ENCODE peak calls at places on chromosomes 1 and 21, in five cellular contexts. One of them, this sample, is unnamed.

GRCh38 chr1:22450421-22451021 is 1.1 kb upstream of the ZBTB40 start:
- DNase-seq in H7: no peak
- DNase-seq in B cell: no peak
- DNase-seq in hypothalamus: no peak
- DNase-seq in activated naive CD4-positive, alpha-beta T cell treated with anti-CD3 and anti-CD28 coated beads, Interleukin-2, amount 10 ng/mL, durations not matched to agents 7 days and 5 days: no peak
- DNase-seq in this sample: peak

GRCh38 chr1:204941415-204942338 is 71.0 kb downstream of the NFASC start:
- DNase-seq in H7: peak
- DNase-seq in B cell: peak
- DNase-seq in hypothalamus: peak
- DNase-seq in activated naive CD4-positive, alpha-beta T cell treated with anti-CD3 and anti-CD28 coated beads, Interleukin-2, amount 10 ng/mL, durations not matched to agents 7 days and 5 days: peak
- DNase-seq in this sample: peak

GRCh38 chr1:226938903-226939438 is 1.1 kb upstream of the COQ8A start:
- DNase-seq in H7: no peak
- DNase-seq in B cell: no peak
- DNase-seq in hypothalamus: no peak
- DNase-seq in activated naive CD4-positive, alpha-beta T cell treated with anti-CD3 and anti-CD28 coated beads, Interleukin-2, amount 10 ng/mL, durations not matched to agents 7 days and 5 days: no peak
- DNase-seq in this sample: peak

GRCh38 chr1:160866001-160866704 is 3.5 kb upstream of the CD244 start:
- DNase-seq in H7: no peak
- DNase-seq in B cell: no peak
- DNase-seq in hypothalamus: no peak
- DNase-seq in activated naive CD4-positive, alpha-beta T cell treated with anti-CD3 and anti-CD28 coated beads, Interleukin-2, amount 10 ng/mL, durations not matched to agents 7 days and 5 days: no peak
- DNase-seq in this sample: no peak

GRCh38 chr1:67969446-67969845 is 81.0 kb downstream of the DIRAS3 start:
- DNase-seq in H7: no peak
- DNase-seq in B cell: no peak
- DNase-seq in hypothalamus: no peak
- DNase-seq in activated naive CD4-positive, alpha-beta T cell treated with anti-CD3 and anti-CD28 coated beads, Interleukin-2, amount 10 ng/mL, durations not matched to agents 7 days and 5 days: no peak
- DNase-seq in this sample: no peak

GRCh38 chr1:113808450-113809195 is 3.7 kb downstream of the RSBN1 start:
- DNase-seq in H7: no peak
- DNase-seq in B cell: no peak
- DNase-seq in hypothalamus: no peak
- DNase-seq in activated naive CD4-positive, alpha-beta T cell treated with anti-CD3 and anti-CD28 coated beads, Interleukin-2, amount 10 ng/mL, durations not matched to agents 7 days and 5 days: no peak
- DNase-seq in this sample: no peak

GRCh38 chr1:167090289-167090942 is at the start of gene GPA33:
- DNase-seq in H7: no peak
- DNase-seq in B cell: peak
- DNase-seq in hypothalamus: no peak
- DNase-seq in activated naive CD4-positive, alpha-beta T cell treated with anti-CD3 and anti-CD28 coated beads, Interleukin-2, amount 10 ng/mL, durations not matched to agents 7 days and 5 days: peak
- DNase-seq in this sample: no peak

GRCh38 chr1:78892251-78892650 is 114.3 kb downstream of the ADGRL4 start:
- DNase-seq in H7: no peak
- DNase-seq in B cell: no peak
- DNase-seq in hypothalamus: no peak
- DNase-seq in activated naive CD4-positive, alpha-beta T cell treated with anti-CD3 and anti-CD28 coated beads, Interleukin-2, amount 10 ng/mL, durations not matched to agents 7 days and 5 days: no peak
- DNase-seq in this sample: no peak

GRCh38 chr1:226608699-226609505 is 60.3 kb downstream of the STUM start:
- DNase-seq in H7: peak
- DNase-seq in B cell: peak
- DNase-seq in hypothalamus: peak
- DNase-seq in activated naive CD4-positive, alpha-beta T cell treated with anti-CD3 and anti-CD28 coated beads, Interleukin-2, amount 10 ng/mL, durations not matched to agents 7 days and 5 days: peak
- DNase-seq in this sample: peak

GRCh38 chr1:18396247-18396646 is 84.5 kb upstream of the KLHDC7A start:
- DNase-seq in H7: no peak
- DNase-seq in B cell: no peak
- DNase-seq in hypothalamus: no peak
- DNase-seq in activated naive CD4-positive, alpha-beta T cell treated with anti-CD3 and anti-CD28 coated beads, Interleukin-2, amount 10 ng/mL, durations not matched to agents 7 days and 5 days: no peak
- DNase-seq in this sample: peak

GRCh38 chr1:232142403-232143314 is 487.3 kb downstream of the SIPA1L2 start:
- DNase-seq in H7: no peak
- DNase-seq in B cell: no peak
- DNase-seq in hypothalamus: peak
- DNase-seq in activated naive CD4-positive, alpha-beta T cell treated with anti-CD3 and anti-CD28 coated beads, Interleukin-2, amount 10 ng/mL, durations not matched to agents 7 days and 5 days: no peak
- DNase-seq in this sample: peak

GRCh38 chr1:66166746-66167145 is 367.2 kb upstream of the SGIP1 start:
- DNase-seq in H7: no peak
- DNase-seq in B cell: no peak
- DNase-seq in hypothalamus: no peak
- DNase-seq in activated naive CD4-positive, alpha-beta T cell treated with anti-CD3 and anti-CD28 coated beads, Interleukin-2, amount 10 ng/mL, durations not matched to agents 7 days and 5 days: no peak
- DNase-seq in this sample: no peak

GRCh38 chr1:52268372-52268771 is 97.6 kb downstream of the CC2D1B start:
- DNase-seq in H7: peak
- DNase-seq in B cell: no peak
- DNase-seq in hypothalamus: no peak
- DNase-seq in activated naive CD4-positive, alpha-beta T cell treated with anti-CD3 and anti-CD28 coated beads, Interleukin-2, amount 10 ng/mL, durations not matched to agents 7 days and 5 days: no peak
- DNase-seq in this sample: no peak

GRCh38 chr1:115810609-115811008 is 30.3 kb downstream of the NHLH2 start:
- DNase-seq in H7: no peak
- DNase-seq in B cell: no peak
- DNase-seq in hypothalamus: no peak
- DNase-seq in activated naive CD4-positive, alpha-beta T cell treated with anti-CD3 and anti-CD28 coated beads, Interleukin-2, amount 10 ng/mL, durations not matched to agents 7 days and 5 days: no peak
- DNase-seq in this sample: no peak

GRCh38 chr1:6181347-6181770 is 1.2 kb upstream of the CHD5 start:
- DNase-seq in H7: peak
- DNase-seq in B cell: no peak
- DNase-seq in hypothalamus: no peak
- DNase-seq in activated naive CD4-positive, alpha-beta T cell treated with anti-CD3 and anti-CD28 coated beads, Interleukin-2, amount 10 ng/mL, durations not matched to agents 7 days and 5 days: no peak
- DNase-seq in this sample: no peak

GRCh38 chr1:9652379-9653194 is 1.1 kb downstream of the PIK3CD start:
- DNase-seq in H7: peak
- DNase-seq in B cell: peak
- DNase-seq in hypothalamus: no peak
- DNase-seq in activated naive CD4-positive, alpha-beta T cell treated with anti-CD3 and anti-CD28 coated beads, Interleukin-2, amount 10 ng/mL, durations not matched to agents 7 days and 5 days: peak
- DNase-seq in this sample: no peak

GRCh38 chr1:204475651-204476432 is 18.8 kb downstream of the PIK3C2B start:
- DNase-seq in H7: peak
- DNase-seq in B cell: no peak
- DNase-seq in hypothalamus: no peak
- DNase-seq in activated naive CD4-positive, alpha-beta T cell treated with anti-CD3 and anti-CD28 coated beads, Interleukin-2, amount 10 ng/mL, durations not matched to agents 7 days and 5 days: no peak
- DNase-seq in this sample: no peak

GRCh38 chr1:28091043-28091781 is 2.8 kb upstream of the EYA3 start:
- DNase-seq in H7: peak
- DNase-seq in B cell: peak
- DNase-seq in hypothalamus: peak
- DNase-seq in activated naive CD4-positive, alpha-beta T cell treated with anti-CD3 and anti-CD28 coated beads, Interleukin-2, amount 10 ng/mL, durations not matched to agents 7 days and 5 days: peak
- DNase-seq in this sample: peak

GRCh38 chr1:50279622-50280320 is 143.5 kb downstream of the DMRTA2 start:
- DNase-seq in H7: peak
- DNase-seq in B cell: peak
- DNase-seq in hypothalamus: no peak
- DNase-seq in activated naive CD4-positive, alpha-beta T cell treated with anti-CD3 and anti-CD28 coated beads, Interleukin-2, amount 10 ng/mL, durations not matched to agents 7 days and 5 days: peak
- DNase-seq in this sample: peak

GRCh38 chr1:24381256-24381655 is 32.3 kb downstream of the STPG1 start:
- DNase-seq in H7: no peak
- DNase-seq in B cell: no peak
- DNase-seq in hypothalamus: no peak
- DNase-seq in activated naive CD4-positive, alpha-beta T cell treated with anti-CD3 and anti-CD28 coated beads, Interleukin-2, amount 10 ng/mL, durations not matched to agents 7 days and 5 days: no peak
- DNase-seq in this sample: no peak

GRCh38 chr1:198620951-198621824 is 17.7 kb upstream of the PTPRC start:
- DNase-seq in H7: no peak
- DNase-seq in B cell: peak
- DNase-seq in hypothalamus: no peak
- DNase-seq in activated naive CD4-positive, alpha-beta T cell treated with anti-CD3 and anti-CD28 coated beads, Interleukin-2, amount 10 ng/mL, durations not matched to agents 7 days and 5 days: peak
- DNase-seq in this sample: no peak

GRCh38 chr1:232385221-232385620 is 244.7 kb downstream of the SIPA1L2 start:
- DNase-seq in H7: no peak
- DNase-seq in B cell: no peak
- DNase-seq in hypothalamus: no peak
- DNase-seq in activated naive CD4-positive, alpha-beta T cell treated with anti-CD3 and anti-CD28 coated beads, Interleukin-2, amount 10 ng/mL, durations not matched to agents 7 days and 5 days: no peak
- DNase-seq in this sample: peak

GRCh38 chr1:246797597-246797996 is 73.4 kb downstream of the SCCPDH start:
- DNase-seq in H7: no peak
- DNase-seq in B cell: no peak
- DNase-seq in hypothalamus: no peak
- DNase-seq in activated naive CD4-positive, alpha-beta T cell treated with anti-CD3 and anti-CD28 coated beads, Interleukin-2, amount 10 ng/mL, durations not matched to agents 7 days and 5 days: no peak
- DNase-seq in this sample: no peak

GRCh38 chr1:230105754-230106625 is 39.0 kb downstream of the GALNT2 start:
- DNase-seq in H7: no peak
- DNase-seq in B cell: no peak
- DNase-seq in hypothalamus: no peak
- DNase-seq in activated naive CD4-positive, alpha-beta T cell treated with anti-CD3 and anti-CD28 coated beads, Interleukin-2, amount 10 ng/mL, durations not matched to agents 7 days and 5 days: no peak
- DNase-seq in this sample: peak

GRCh38 chr1:3471356-3472087 is 17.1 kb downstream of the ARHGEF16 start:
- DNase-seq in H7: peak
- DNase-seq in B cell: no peak
- DNase-seq in hypothalamus: peak
- DNase-seq in activated naive CD4-positive, alpha-beta T cell treated with anti-CD3 and anti-CD28 coated beads, Interleukin-2, amount 10 ng/mL, durations not matched to agents 7 days and 5 days: no peak
- DNase-seq in this sample: no peak

GRCh38 chr1:44326066-44326701 is 28.9 kb downstream of the ERI3 start:
- DNase-seq in H7: no peak
- DNase-seq in B cell: no peak
- DNase-seq in hypothalamus: no peak
- DNase-seq in activated naive CD4-positive, alpha-beta T cell treated with anti-CD3 and anti-CD28 coated beads, Interleukin-2, amount 10 ng/mL, durations not matched to agents 7 days and 5 days: no peak
- DNase-seq in this sample: peak

GRCh38 chr1:18900303-18900841 is 2.0 kb downstream of the ALDH4A1 start:
- DNase-seq in H7: no peak
- DNase-seq in B cell: no peak
- DNase-seq in hypothalamus: peak
- DNase-seq in activated naive CD4-positive, alpha-beta T cell treated with anti-CD3 and anti-CD28 coated beads, Interleukin-2, amount 10 ng/mL, durations not matched to agents 7 days and 5 days: peak
- DNase-seq in this sample: no peak

GRCh38 chr1:17678011-17678410 is 77.1 kb upstream of the ACTL8 start:
- DNase-seq in H7: no peak
- DNase-seq in B cell: no peak
- DNase-seq in hypothalamus: no peak
- DNase-seq in activated naive CD4-positive, alpha-beta T cell treated with anti-CD3 and anti-CD28 coated beads, Interleukin-2, amount 10 ng/mL, durations not matched to agents 7 days and 5 days: no peak
- DNase-seq in this sample: no peak

GRCh38 chr1:222104661-222105392 is 362.9 kb upstream of the DUSP10 start:
- DNase-seq in H7: no peak
- DNase-seq in B cell: no peak
- DNase-seq in hypothalamus: no peak
- DNase-seq in activated naive CD4-positive, alpha-beta T cell treated with anti-CD3 and anti-CD28 coated beads, Interleukin-2, amount 10 ng/mL, durations not matched to agents 7 days and 5 days: no peak
- DNase-seq in this sample: no peak

GRCh38 chr1:75999034-75999433 is 66.8 kb upstream of the ASB17 start:
- DNase-seq in H7: no peak
- DNase-seq in B cell: no peak
- DNase-seq in hypothalamus: no peak
- DNase-seq in activated naive CD4-positive, alpha-beta T cell treated with anti-CD3 and anti-CD28 coated beads, Interleukin-2, amount 10 ng/mL, durations not matched to agents 7 days and 5 days: no peak
- DNase-seq in this sample: no peak

GRCh38 chr1:66528580-66528979 is 5.4 kb upstream of the SGIP1 start:
- DNase-seq in H7: no peak
- DNase-seq in B cell: no peak
- DNase-seq in hypothalamus: no peak
- DNase-seq in activated naive CD4-positive, alpha-beta T cell treated with anti-CD3 and anti-CD28 coated beads, Interleukin-2, amount 10 ng/mL, durations not matched to agents 7 days and 5 days: no peak
- DNase-seq in this sample: no peak

GRCh38 chr1:145978860-145979745 is 14.6 kb downstream of the POLR3GL start:
- DNase-seq in H7: peak
- DNase-seq in B cell: peak
- DNase-seq in hypothalamus: peak
- DNase-seq in activated naive CD4-positive, alpha-beta T cell treated with anti-CD3 and anti-CD28 coated beads, Interleukin-2, amount 10 ng/mL, durations not matched to agents 7 days and 5 days: peak
- DNase-seq in this sample: peak

GRCh38 chr1:154334647-154335350 is 9.5 kb downstream of the ATP8B2 start:
- DNase-seq in H7: peak
- DNase-seq in B cell: peak
- DNase-seq in hypothalamus: peak
- DNase-seq in activated naive CD4-positive, alpha-beta T cell treated with anti-CD3 and anti-CD28 coated beads, Interleukin-2, amount 10 ng/mL, durations not matched to agents 7 days and 5 days: peak
- DNase-seq in this sample: peak

GRCh38 chr1:248841702-248842395 is 3.8 kb downstream of the ZNF672 start:
- DNase-seq in H7: no peak
- DNase-seq in B cell: no peak
- DNase-seq in hypothalamus: no peak
- DNase-seq in activated naive CD4-positive, alpha-beta T cell treated with anti-CD3 and anti-CD28 coated beads, Interleukin-2, amount 10 ng/mL, durations not matched to agents 7 days and 5 days: peak
- DNase-seq in this sample: peak

GRCh38 chr1:205325334-205325884 is 3.9 kb upstream of the NUAK2 start:
- DNase-seq in H7: peak
- DNase-seq in B cell: peak
- DNase-seq in hypothalamus: peak
- DNase-seq in activated naive CD4-positive, alpha-beta T cell treated with anti-CD3 and anti-CD28 coated beads, Interleukin-2, amount 10 ng/mL, durations not matched to agents 7 days and 5 days: peak
- DNase-seq in this sample: peak

GRCh38 chr21:38955495-38955894 is 149.8 kb downstream of the ETS2 start:
- DNase-seq in H7: no peak
- DNase-seq in B cell: no peak
- DNase-seq in hypothalamus: no peak
- DNase-seq in activated naive CD4-positive, alpha-beta T cell treated with anti-CD3 and anti-CD28 coated beads, Interleukin-2, amount 10 ng/mL, durations not matched to agents 7 days and 5 days: no peak
- DNase-seq in this sample: peak

GRCh38 chr1:32151319-32151787 is 28.1 kb upstream of the TXLNA start:
- DNase-seq in H7: no peak
- DNase-seq in B cell: no peak
- DNase-seq in hypothalamus: no peak
- DNase-seq in activated naive CD4-positive, alpha-beta T cell treated with anti-CD3 and anti-CD28 coated beads, Interleukin-2, amount 10 ng/mL, durations not matched to agents 7 days and 5 days: no peak
- DNase-seq in this sample: no peak

This sample was measured in PC-3.